ENCODE peak calls at places on chromosome 1, in ten cellular contexts. E is effector memory CD4-positive, alpha-beta T cell; B is psoas muscle; Y is lower lobe of right lung; A is body of pancreas; Z is right atrium auricular region; D is adipocyte; R is CD8-positive, alpha-beta memory T cell; W is iPS DF 6.9; Q is hepatocyte. F is an unnamed sample. For H3K27me3 and H3K4me1, the result is how much of the 10 kb centered on the place peaks cover.

GRCh38 chr1:14977338-14977931 is 176.1 kb upstream of the TMEM51 start:
- DNase-seq in B (no peak), Z (no peak), Q (no peak), E (no peak), W (no peak), D (no peak), A (no peak), R (no peak), Y (no peak), F (no peak)

GRCh38 chr1:179779645-179780272 is 36.7 kb downstream of the FAM163A start:
- DNase-seq in W (no peak), B (no peak), E (no peak), D (peak), Y (no peak), Q (no peak), Z (no peak), A (peak), R (no peak), F (peak)

GRCh38 chr1:113918243-113918642 is 10.9 kb upstream of the HIPK1 start:
- DNase-seq in Z (no peak), B (no peak), Y (no peak), W (no peak), D (no peak), Q (no peak), E (no peak), R (no peak), A (no peak), F (no peak)

GRCh38 chr1:182806015-182806678 is 16.6 kb downstream of the NPL start:
- DNase-seq in Y (no peak), W (no peak), A (peak), Q (peak), E (no peak), B (no peak), Z (no peak), D (no peak), R (no peak), F (no peak)

GRCh38 chr1:86016076-86016746 is 140.4 kb downstream of the COL24A1 start:
- DNase-seq in B (no peak), Q (no peak), A (no peak), Y (no peak), Z (no peak), W (no peak), D (peak), R (no peak), E (no peak), F (no peak)

GRCh38 chr1:30104551-30104950 is 618.8 kb downstream of the MATN1 start:
- DNase-seq in D (no peak), B (no peak), R (no peak), Y (no peak), Q (no peak), A (no peak), Z (no peak), W (no peak), E (no peak), F (no peak)

GRCh38 chr1:43524804-43525203 is 5.9 kb upstream of the PTPRF start:
- DNase-seq in E (no peak), Z (no peak), Q (peak), D (no peak), B (no peak), Y (no peak), A (peak), W (no peak), R (no peak), F (no peak)

GRCh38 chr1:88079036-88079435 is 605.0 kb upstream of the PKN2 start:
- DNase-seq in Z (no peak), D (no peak), Q (no peak), A (no peak), E (no peak), Y (no peak), R (no peak), B (no peak), W (peak), F (no peak)

GRCh38 chr1:184242507-184242943 is 144.3 kb upstream of the C1orf21 start:
- DNase-seq in A (peak), Q (peak), W (no peak), R (no peak), D (peak), E (no peak), B (no peak), Z (no peak), Y (no peak), F (peak)

GRCh38 chr1:58884706-58885661 is 101.1 kb upstream of the JUN start:
- DNase-seq in E (no peak), Z (no peak), Y (no peak), B (peak), A (peak), D (no peak), Q (peak), W (no peak), R (no peak), F (no peak)

GRCh38 chr1:216771922-216772321 is 48.7 kb upstream of the ESRRG start:
- DNase-seq in Y (no peak), Z (no peak), B (no peak), D (no peak), Q (no peak), W (no peak), R (no peak), A (no peak), E (no peak), F (no peak)

DNA sequence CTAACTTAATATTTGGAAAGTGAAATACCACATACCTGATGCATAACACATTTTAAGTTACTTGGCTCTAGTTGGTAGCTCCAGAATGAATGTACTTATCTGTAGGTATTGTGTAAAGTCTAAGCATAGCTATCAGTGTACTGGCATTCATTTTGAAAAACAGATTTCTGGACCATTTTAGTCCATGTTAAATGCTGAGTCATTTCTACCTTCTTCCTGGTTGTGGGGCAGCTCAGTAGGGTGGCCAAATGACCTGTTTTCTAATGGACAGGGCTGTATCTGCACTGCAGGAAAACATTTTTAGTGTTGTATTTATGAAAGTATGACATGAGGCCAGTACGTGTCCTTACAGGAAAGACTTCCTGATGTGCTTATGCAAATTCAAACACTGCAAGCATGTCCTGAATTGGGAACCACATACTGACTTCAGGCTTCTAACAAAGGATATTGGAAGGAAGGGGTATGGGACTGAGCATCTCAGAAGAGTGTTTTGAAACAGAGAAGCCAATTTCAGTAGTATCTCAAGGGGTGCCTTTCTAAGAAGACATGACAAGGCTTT is 300.3 kb upstream of the B3GALT2 start:
- DNase-seq in Q (no peak), D (peak), B (no peak), Z (no peak), E (no peak), Y (no peak), A (no peak), W (no peak), R (no peak), F (no peak)
- H3K4me3 ChIP-seq in Q (no peak), D (no peak), B (no peak), Z (no peak), E (no peak), Y (no peak), A (no peak), W (no peak), R (no peak), F (no peak)

GRCh38 chr1:24936688-24937087 is 6.6 kb upstream of the RUNX3 start:
- DNase-seq in Y (no peak), Z (no peak), E (no peak), W (no peak), B (no peak), D (no peak), A (no peak), Q (peak), R (no peak), F (no peak)
- H3K27me3 ChIP-seq in Y (under half), Z (under half), E (under half), W (under half), B (under half), D (half or more), A (under half), Q (under half), R (under half), F (under half)

DNA sequence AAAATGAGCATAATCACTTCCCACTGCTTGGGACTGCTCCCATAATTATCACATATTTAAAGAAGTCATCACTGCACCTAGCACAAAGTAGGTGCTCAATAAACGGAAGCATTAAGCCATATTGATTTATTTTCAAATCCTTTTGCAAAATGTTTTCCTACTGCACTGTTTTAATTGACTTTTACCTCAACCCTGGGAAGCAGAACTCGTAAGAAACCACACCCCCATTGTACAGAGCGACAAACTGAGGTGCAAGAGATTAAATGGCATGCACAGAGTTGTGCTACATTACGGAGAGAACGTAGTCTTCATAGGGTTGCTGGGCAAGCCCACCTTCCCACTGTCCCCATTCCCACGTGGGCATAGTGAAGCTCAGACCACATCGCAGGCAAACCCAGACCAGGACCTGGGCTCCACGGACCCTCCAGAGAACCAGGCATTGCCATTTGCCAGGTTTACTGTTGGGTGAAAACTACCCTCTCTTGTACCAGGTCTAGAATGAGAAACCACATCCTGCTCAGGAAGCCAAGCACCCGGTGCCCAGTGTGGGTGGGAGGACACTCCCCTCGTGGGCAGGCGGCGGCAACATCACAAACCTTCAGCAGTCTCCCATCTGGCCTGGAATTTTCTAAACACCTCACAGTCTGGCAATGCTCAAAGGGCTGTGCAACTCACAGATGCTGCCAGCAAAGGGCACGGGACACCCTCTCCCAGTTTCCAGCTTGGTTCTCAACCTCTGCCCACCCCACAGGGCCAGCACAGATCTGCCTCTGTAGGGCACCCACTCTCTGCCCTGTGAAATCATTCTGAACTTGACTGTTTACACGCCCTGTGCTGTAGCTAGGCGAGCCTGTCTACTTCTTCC is 8.2 kb downstream of the IFFO2 start:
- DNase-seq in B (no peak), W (no peak), E (peak), Y (peak), D (peak), Z (no peak), A (no peak), R (peak), Q (no peak), F (no peak)
- H3K4me1 ChIP-seq in B (half or more), W (under half), E (half or more), Y (half or more), D (half or more), Z (under half), A (half or more), R (half or more), Q (half or more), F (half or more)

GRCh38 chr1:94246692-94247145 is 9.3 kb upstream of the ARHGAP29 start:
- DNase-seq in Q (peak), B (no peak), D (peak), A (no peak), R (no peak), Z (no peak), Y (no peak), W (no peak), E (no peak), F (no peak)

GRCh38 chr1:94245747-94246438 is 8.5 kb upstream of the ARHGAP29 start:
- DNase-seq in W (no peak), R (no peak), Q (no peak), A (no peak), Y (no peak), E (no peak), B (no peak), D (peak), Z (no peak), F (no peak)

GRCh38 chr1:94243665-94244064 is 6.3 kb upstream of the ARHGAP29 start:
- DNase-seq in W (no peak), Q (no peak), Y (no peak), E (no peak), A (no peak), D (no peak), R (no peak), B (no peak), Z (no peak), F (no peak)

GRCh38 chr1:94247146-94248094 is 10.0 kb upstream of the ARHGAP29 start:
- DNase-seq in A (peak), E (no peak), Y (peak), B (peak), D (peak), Z (peak), W (no peak), R (no peak), Q (peak), F (peak)

DNA sequence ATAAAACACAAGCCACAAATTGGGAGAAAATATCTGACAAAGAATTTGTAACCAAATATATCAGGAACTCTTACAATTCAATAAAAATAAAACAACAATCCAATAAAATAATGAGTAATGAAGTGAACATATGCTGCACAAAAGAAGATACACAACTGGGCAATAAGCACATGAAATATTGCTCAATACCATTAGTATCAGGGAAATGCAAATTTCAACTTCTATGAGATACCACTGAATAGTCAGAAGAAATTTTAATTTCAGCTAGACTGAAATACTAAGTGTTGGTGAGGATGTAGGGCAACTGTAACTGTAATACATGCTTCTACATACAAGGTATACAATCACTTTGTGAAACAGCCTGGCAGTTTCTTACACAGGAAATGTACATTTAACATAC is 7.4 kb upstream of the ARHGAP29 start:
- DNase-seq in Y (no peak), R (no peak), W (no peak), E (no peak), B (no peak), Z (no peak), D (no peak), Q (no peak), A (no peak), F (no peak)
- H3K4me3 ChIP-seq in Y (peak), R (no peak), W (no peak), E (no peak), B (peak), Z (no peak), D (peak), Q (no peak), A (no peak), F (peak)

GRCh38 chr1:153684892-153685291 is 6.4 kb downstream of the NPR1 start:
- DNase-seq in Y (peak), A (no peak), D (no peak), B (no peak), W (no peak), R (no peak), E (no peak), Z (no peak), Q (peak), F (no peak)

GRCh38 chr1:153688283-153688682 is 9.8 kb downstream of the NPR1 start:
- DNase-seq in E (no peak), B (no peak), Z (no peak), Q (no peak), R (no peak), W (no peak), Y (peak), A (no peak), D (no peak), F (no peak)

GRCh38 chr1:153687346-153687745 is 8.9 kb downstream of the NPR1 start:
- DNase-seq in A (no peak), B (no peak), Q (no peak), R (no peak), D (no peak), Z (no peak), E (no peak), Y (peak), W (no peak), F (no peak)

GRCh38 chr1:153685578-153686340 is 7.3 kb downstream of the NPR1 start:
- DNase-seq in W (no peak), E (no peak), R (no peak), Y (peak), B (no peak), Z (no peak), A (no peak), D (no peak), Q (no peak), F (no peak)

DNA sequence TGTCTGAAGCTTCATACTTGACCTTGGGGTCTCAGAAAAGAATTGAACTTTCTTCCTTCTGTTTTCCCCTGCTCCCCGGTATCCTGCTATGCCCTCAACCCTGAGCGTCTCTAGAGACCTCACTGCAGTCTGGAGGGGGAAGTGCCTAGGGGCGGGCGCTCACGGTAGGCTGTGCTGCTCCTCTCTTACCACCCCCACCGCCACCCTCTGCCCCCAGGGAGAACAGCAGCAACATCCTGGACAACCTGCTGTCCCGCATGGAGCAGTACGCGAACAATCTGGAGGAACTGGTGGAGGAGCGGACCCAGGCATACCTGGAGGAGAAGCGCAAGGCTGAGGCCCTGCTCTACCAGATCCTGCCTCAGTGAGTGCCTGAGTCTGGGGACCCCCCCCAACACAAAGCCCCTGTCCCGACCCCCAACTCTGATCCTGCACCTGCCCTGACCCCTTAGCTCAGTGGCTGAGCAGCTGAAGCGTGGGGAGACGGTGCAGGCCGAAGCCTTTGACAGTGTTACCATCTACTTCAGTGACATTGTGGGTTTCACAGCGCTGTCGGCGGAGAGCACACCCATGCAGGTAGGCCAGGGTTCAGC is 10.3 kb downstream of the NPR1 start:
- DNase-seq in E (no peak), Z (no peak), Y (no peak), W (no peak), B (no peak), R (no peak), Q (no peak), D (no peak), A (no peak), F (no peak)
- H3K27me3 ChIP-seq in E (under half), Z (under half), Y (under half), W (under half), B (under half), R (under half), Q (under half), D (under half), A (under half), F (under half)

GRCh38 chr1:160206421-160207117 is 1.4 kb downstream of the PEA15 start:
- DNase-seq in A (no peak), R (no peak), Z (peak), B (no peak), D (peak), Q (peak), W (peak), Y (no peak), E (no peak), F (no peak)
- H3K4me1 ChIP-seq in A (half or more), R (under half), Z (under half), B (under half), D (half or more), Q (under half), W (under half), Y (half or more), E (under half), F (half or more)

DNA sequence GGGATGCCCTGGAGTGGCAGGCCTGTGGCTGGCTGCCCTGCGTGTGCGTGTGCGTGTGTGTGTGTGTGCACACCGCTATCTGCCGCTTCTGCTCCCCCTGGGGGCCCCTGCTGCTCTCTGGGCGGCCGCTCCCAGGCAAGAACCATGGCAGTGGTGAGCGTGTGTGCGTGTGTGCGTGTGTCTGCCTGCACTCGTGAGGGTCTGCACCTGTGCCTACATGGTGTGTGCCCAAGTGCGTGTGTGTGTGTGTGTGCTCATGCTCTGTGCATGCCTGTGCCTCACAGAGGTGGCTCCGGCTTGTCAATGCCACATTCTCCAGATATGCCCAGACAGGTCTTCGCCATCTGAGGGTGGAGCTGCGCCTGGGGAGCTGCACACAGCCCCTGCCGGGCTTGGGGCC is 18.7 kb upstream of the PEX10 start:
- DNase-seq in Y (no peak), Q (no peak), E (no peak), A (no peak), B (no peak), R (no peak), W (no peak), D (no peak), Z (no peak), F (no peak)
- H3K4me3 ChIP-seq in Y (no peak), Q (no peak), E (no peak), A (no peak), B (no peak), R (no peak), W (no peak), D (no peak), Z (no peak), F (no peak)

GRCh38 chr1:226710501-226710900 is 28.6 kb downstream of the ITPKB start:
- DNase-seq in Y (no peak), E (no peak), Z (no peak), Q (no peak), A (no peak), B (no peak), D (no peak), W (no peak), R (no peak), F (no peak)

GRCh38 chr1:226706664-226707063 is 32.4 kb downstream of the ITPKB start:
- DNase-seq in Q (no peak), B (no peak), W (no peak), A (no peak), R (no peak), Y (no peak), E (no peak), D (no peak), Z (no peak), F (no peak)

GRCh38 chr1:226709942-226710341 is 29.1 kb downstream of the ITPKB start:
- DNase-seq in Z (no peak), A (no peak), W (no peak), B (no peak), Y (no peak), Q (no peak), D (no peak), R (no peak), E (no peak), F (no peak)

GRCh38 chr1:226708967-226709396 is 30.1 kb downstream of the ITPKB start:
- DNase-seq in Q (no peak), W (no peak), B (no peak), Y (no peak), R (no peak), Z (no peak), D (no peak), A (no peak), E (no peak), F (no peak)

DNA sequence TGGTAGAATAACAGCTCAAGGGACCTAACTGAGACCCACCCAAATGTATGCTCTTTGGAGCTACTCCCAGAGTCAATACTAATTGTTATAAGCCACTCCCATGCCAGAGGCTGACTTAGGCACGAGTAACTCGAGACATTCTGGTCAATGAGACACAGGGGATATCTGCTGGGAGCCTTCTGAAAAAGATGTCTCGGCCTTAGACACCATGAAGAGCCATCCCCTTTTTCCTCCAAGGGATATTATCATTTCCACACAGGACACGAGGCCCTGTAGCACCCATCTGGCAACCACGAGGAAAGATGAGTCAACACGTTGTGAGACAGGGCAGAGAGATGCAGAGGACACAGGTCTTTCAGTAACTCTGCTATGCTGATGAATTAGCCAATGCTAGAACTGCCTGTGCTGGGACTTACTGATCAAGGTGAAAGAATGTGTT is 30.7 kb downstream of the ITPKB start:
- DNase-seq in Q (peak), E (peak), D (peak), Z (no peak), R (no peak), W (no peak), A (no peak), Y (no peak), B (no peak), F (no peak)
- H3K27me3 ChIP-seq in Q (under half), E (under half), D (under half), Z (under half), R (under half), W (under half), A (under half), Y (under half), B (under half), F (under half)